ENCODE peak calls at places on chromosomes 6 and 20, in nine cellular contexts. P is kidney; K is CD8-positive, alpha-beta T cell; E is nephron progenitor cell; W is RWPE1; C is HFFc6; J is HFF-Myc; I is fibroblast of mammary gland; B is transverse colon. S is an unnamed sample.

GRCh38 chr6:47371139-47371874 is 61.6 kb upstream of the TNFRSF21 start:
- DNase-seq in E (no peak), W (no peak), C (no peak), K (no peak), I (peak; percentile 75), P (no peak), J (no peak), B (no peak), S (no peak)

GRCh38 chr20:44029848-44030230 is 115.2 kb downstream of the TOX2 start:
- DNase-seq in P (no peak), E (no peak), I (no peak), J (no peak), K (no peak), B (no peak), C (no peak), W (no peak), S (no peak)

GRCh38 chr20:37763105-37763504 is 69.3 kb downstream of the CTNNBL1 start:
- DNase-seq in J (no peak), I (no peak), B (no peak), C (no peak), K (no peak), W (no peak), P (no peak), E (no peak), S (no peak)

GRCh38 chr6:158328952-158329351 is 16.7 kb downstream of the TULP4 start:
- DNase-seq in I (no peak), K (no peak), B (peak; percentile 23), W (no peak), J (no peak), C (no peak), P (no peak), E (no peak), S (no peak)

GRCh38 chr20:37202267-37202943 is 23.1 kb upstream of the MROH8 start:
- DNase-seq in B (peak; percentile 26), J (peak; percentile 85), E (peak; percentile 20), P (no peak), K (no peak), C (peak; percentile 96), I (peak; percentile 96), W (peak; percentile 96), S (no peak)

GRCh38 chr6:24775520-24776058 is 852 bp downstream of the GMNN start:
- DNase-seq in I (peak; percentile 57), C (peak; percentile 56), B (no peak), P (no peak), W (peak; percentile 25), J (no peak), K (no peak), E (no peak), S (no peak)

GRCh38 chr20:58880994-58881752 is 28.7 kb downstream of the GNAS start:
- DNase-seq in K (no peak), C (no peak), E (no peak), P (no peak), W (no peak), B (no peak), J (no peak), I (no peak), S (no peak)

GRCh38 chr6:134663800-134664535 is 285.9 kb downstream of the ALDH8A1 start:
- DNase-seq in C (no peak), I (no peak), J (no peak), E (no peak), W (no peak), B (no peak), K (no peak), P (no peak), S (no peak)

GRCh38 chr6:44254201-44254956 is 2.9 kb downstream of the SLC35B2 start:
- DNase-seq in E (no peak), P (peak; percentile 46), C (no peak), J (no peak), B (no peak), W (no peak), I (no peak), K (no peak), S (no peak)

GRCh38 chr20:5770987-5771318 is 20.8 kb downstream of the SHLD1 start:
- DNase-seq in W (no peak), I (no peak), E (no peak), C (no peak), J (no peak), K (no peak), P (no peak), B (no peak), S (no peak)

GRCh38 chr6:2038096-2038495 is 207.3 kb downstream of the GMDS start:
- DNase-seq in C (no peak), I (no peak), K (no peak), E (no peak), W (no peak), P (no peak), J (no peak), B (peak; percentile 14), S (no peak)

GRCh38 chr20:44910690-44911262 is 916 bp downstream of the PABPC1L start:
- DNase-seq in C (no peak), I (no peak), B (no peak), P (no peak), W (peak; percentile 52), K (no peak), J (no peak), E (no peak), S (no peak)

GRCh38 chr6:51466427-51466826 is 621.0 kb downstream of the PKHD1 start:
- DNase-seq in E (no peak), C (no peak), W (no peak), K (no peak), B (no peak), I (no peak), P (no peak), J (no peak), S (no peak)

GRCh38 chr20:17859002-17859615 is 109.5 kb downstream of the SNX5 start:
- DNase-seq in K (no peak), E (no peak), J (no peak), B (no peak), W (no peak), I (no peak), C (no peak), P (no peak), S (peak; percentile 49)

GRCh38 chr20:31974975-31975481 is 7.1 kb downstream of the XKR7 start:
- DNase-seq in W (no peak), K (no peak), P (no peak), I (no peak), E (peak; percentile 66), J (no peak), C (no peak), B (no peak), S (no peak)

GRCh38 chr6:13453771-13454251 is 33.6 kb downstream of the GFOD1 start:
- DNase-seq in W (peak; percentile 77), C (peak; percentile 39), B (no peak), P (no peak), J (no peak), K (no peak), E (no peak), I (peak; percentile 51), S (no peak)

GRCh38 chr6:17197607-17198006 is 83.6 kb upstream of the RBM24 start:
- DNase-seq in C (no peak), K (no peak), P (no peak), J (no peak), W (no peak), I (no peak), B (no peak), E (no peak), S (no peak)
- TF ChIP-seq CTCF in C (no peak), K (no peak), P (no peak), J (no peak), W (no peak), I (no peak), B (no peak), E (no peak), S (no peak)

GRCh38 chr20:3686867-3687321 is 5.1 kb upstream of the ADAM33 start:
- DNase-seq in B (peak; percentile 81), E (no peak), I (peak; percentile 96), K (no peak), J (peak; percentile 83), W (peak; percentile 63), C (peak; percentile 91), P (peak; percentile 89), S (no peak)
- TF ChIP-seq CTCF in B (no peak), E (no peak), I (no peak), K (no peak), J (no peak), W (no peak), C (no peak), P (no peak), S (no peak)

GRCh38 chr6:45668705-45669104 is 291.0 kb upstream of the SUPT3H start:
- DNase-seq in E (no peak), P (no peak), K (no peak), B (no peak), I (no peak), C (no peak), J (no peak), W (no peak), S (no peak)
- TF ChIP-seq CTCF in E (no peak), P (no peak), K (no peak), B (no peak), I (no peak), C (no peak), J (no peak), W (no peak), S (no peak)

DNA sequence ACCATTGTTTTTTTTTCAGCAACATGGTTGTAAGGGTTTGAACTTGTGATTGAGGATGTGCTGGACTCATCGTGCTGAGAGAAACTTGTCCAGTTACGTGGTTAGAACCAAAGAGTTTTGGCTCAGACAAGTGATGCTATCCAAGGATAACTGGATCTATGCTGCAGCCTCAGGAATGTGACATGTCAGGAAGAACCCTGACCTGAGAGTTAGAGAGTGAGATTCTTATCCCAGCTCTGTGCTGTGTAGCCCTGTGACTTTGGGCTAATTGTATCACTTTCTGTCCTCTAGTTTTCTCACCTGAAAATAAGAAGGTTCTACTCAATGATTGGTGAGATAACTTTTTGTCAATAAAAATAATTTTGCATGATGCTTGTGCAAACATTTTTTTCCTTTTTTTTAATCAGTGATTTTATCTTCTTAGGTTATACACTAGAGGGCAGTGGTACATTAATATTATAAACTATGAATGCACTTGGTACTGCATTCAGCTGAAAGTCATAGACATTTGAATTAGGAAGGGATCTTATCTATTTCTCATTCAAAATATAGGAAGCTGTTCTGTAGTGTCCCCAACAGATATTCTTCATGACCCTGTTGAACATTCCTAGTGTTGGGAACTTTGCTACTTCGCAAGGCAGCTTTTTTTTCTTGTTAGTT is 141.1 kb downstream of the RNF144B start:
- DNase-seq in C (peak; percentile 13), W (no peak), E (no peak), B (no peak), K (no peak), P (no peak), J (no peak), I (peak; percentile 24), S (no peak)
- TF ChIP-seq CTCF in C (peak; percentile 76), W (peak; percentile 30), E (no peak), B (peak; percentile 11), K (no peak), P (no peak), J (no peak), I (peak; percentile 27), S (peak; percentile 9)

GRCh38 chr20:56003111-56003800 is 2.1 kb downstream of the CBLN4 start:
- DNase-seq in I (no peak), W (no peak), K (no peak), B (no peak), C (no peak), P (no peak), E (no peak), J (no peak), S (no peak)
- TF ChIP-seq CTCF in I (no peak), W (no peak), K (no peak), B (no peak), C (no peak), P (no peak), E (no peak), J (no peak), S (no peak)

GRCh38 chr6:39725632-39725997 is 407 bp upstream of the KIF6 start:
- DNase-seq in W (no peak), B (no peak), P (no peak), E (no peak), J (no peak), K (no peak), I (no peak), C (no peak), S (no peak)
- TF ChIP-seq CTCF in W (no peak), B (no peak), P (no peak), E (no peak), J (no peak), K (no peak), I (no peak), C (no peak), S (no peak)